ENCODE peak calls at places on chromosome 4, in four cellular contexts. J is dorsolateral prefrontal cortex, K is K562, X is heart left ventricle. I is an unnamed sample.
A peak's percentile ranks its signal among the peaks of the same experiment; 100 is the strongest.

GRCh38 chr4:14069871-14070270 is 442.3 kb upstream of the BOD1L1 start:
- DNase-seq in X (no peak), J (no peak), K (no peak), I (no peak)

GRCh38 chr4:180960758-180961401 is 1282.3 kb upstream of the TENM3 start:
- DNase-seq in J (no peak), X (no peak), K (no peak), I (no peak)

GRCh38 chr4:1939664-1940509 is 68.7 kb downstream of the NSD2 start:
- DNase-seq in K (no peak), X (no peak), J (no peak), I (no peak)

GRCh38 chr4:37780444-37781133 is 45.9 kb upstream of the PGM2 start:
- DNase-seq in K (no peak), J (no peak), X (peak; percentile 26), I (no peak)

GRCh38 chr4:1418494-1419285 is 12.4 kb upstream of the NKX1-1 start:
- DNase-seq in K (peak; percentile 42), J (peak; percentile 20), X (no peak), I (peak; percentile 26)

GRCh38 chr4:77787969-77788368 is 31.2 kb downstream of the CNOT6L start:
- DNase-seq in X (no peak), J (no peak), K (no peak), I (no peak)

GRCh38 chr4:118941149-118941548 is 52.5 kb downstream of the SYNPO2 start:
- DNase-seq in X (peak; percentile 39), J (no peak), K (no peak), I (no peak)

GRCh38 chr4:89100853-89101252 is 10.5 kb upstream of the TIGD2 start:
- DNase-seq in X (no peak), K (no peak), J (no peak), I (no peak)

GRCh38 chr4:877502-877901 is 51.6 kb upstream of the CPLX1 start:
- DNase-seq in J (no peak), K (no peak), X (no peak), I (no peak)

GRCh38 chr4:1746265-1746691 is 25.0 kb downstream of the TACC3 start:
- DNase-seq in X (peak; percentile 68), J (no peak), K (peak; percentile 83), I (peak; percentile 81)

GRCh38 chr4:1164040-1164439 is 8.3 kb downstream of the SPON2 start:
- DNase-seq in J (no peak), K (no peak), X (no peak), I (no peak)

GRCh38 chr4:14994242-14994641 is 8.0 kb upstream of the CPEB2 start:
- DNase-seq in J (no peak), K (no peak), X (no peak), I (no peak)

GRCh38 chr4:187069398-187069797 is 345.7 kb upstream of the FAT1 start:
- DNase-seq in X (no peak), K (no peak), J (no peak), I (no peak)

GRCh38 chr4:89319756-89320155 is 12.2 kb upstream of the GPRIN3 start:
- DNase-seq in X (no peak), J (no peak), K (no peak), I (no peak)

GRCh38 chr4:140012688-140013087 is 141.3 kb downstream of the MAML3 start:
- DNase-seq in J (no peak), K (peak; percentile 15), X (peak; percentile 64), I (peak; percentile 54)

GRCh38 chr4:70722199-70722791 is 531 bp downstream of the RUFY3 start:
- DNase-seq in X (no peak), J (no peak), K (peak; percentile 41), I (no peak)

GRCh38 chr4:87555751-87556619 is 26.8 kb upstream of the SPARCL1 start:
- DNase-seq in K (no peak), X (no peak), J (no peak), I (no peak)
- H3K27ac ChIP-seq in K (no peak overlapping the region), X (no peak overlapping the region), J (peak overlapping the region; percentile 6), I (no peak overlapping the region)

DNA sequence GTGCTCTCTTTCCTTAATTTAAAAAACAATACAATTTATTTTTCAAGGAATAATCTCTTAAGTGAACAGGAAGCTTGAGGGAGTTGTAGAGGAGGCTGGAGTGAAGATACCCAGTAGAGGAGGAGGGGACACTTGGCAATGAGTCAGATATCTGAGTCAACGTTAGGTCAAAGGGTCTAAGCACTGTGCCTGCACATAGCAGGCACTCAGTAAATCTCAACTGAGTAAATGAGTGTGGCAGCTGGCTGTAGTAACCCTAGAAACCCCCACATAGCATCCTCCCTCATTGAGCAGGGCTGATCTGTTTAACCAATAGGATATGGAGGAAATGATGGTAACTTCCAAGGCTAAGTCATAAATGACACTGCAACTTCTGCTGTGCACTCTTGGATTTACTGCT is 186.1 kb upstream of the FAM241A start:
- DNase-seq in K (no peak), X (no peak), J (no peak), I (no peak)
- H3K27ac ChIP-seq in K (no peak overlapping the region), X (no peak overlapping the region), J (no peak overlapping the region), I (no peak overlapping the region)

GRCh38 chr4:56757270-56757746 is 64.2 kb downstream of the SPINK2 start:
- DNase-seq in K (no peak), J (no peak), X (no peak), I (no peak)
- H3K27ac ChIP-seq in K (no peak overlapping the region), J (peak overlapping the region; percentile 29), X (no peak overlapping the region), I (peak overlapping the region; percentile 70)

GRCh38 chr4:151613290-151613689 is 147.5 kb downstream of the GATB start:
- DNase-seq in J (no peak), K (no peak), X (no peak), I (no peak)
- H3K27ac ChIP-seq in J (no peak overlapping the region), K (no peak overlapping the region), X (no peak overlapping the region), I (no peak overlapping the region)

GRCh38 chr4:169202878-169203277 is 67.9 kb downstream of the SH3RF1 start:
- DNase-seq in X (no peak), J (no peak), K (no peak), I (no peak)
- H3K27ac ChIP-seq in X (peak overlapping the region; percentile 57), J (peak overlapping the region; percentile 20), K (no peak overlapping the region), I (no peak overlapping the region)

GRCh38 chr4:115396034-115396433 is 282.6 kb upstream of the NDST4 start:
- DNase-seq in J (no peak), X (no peak), K (no peak), I (no peak)
- H3K27ac ChIP-seq in J (no peak overlapping the region), X (no peak overlapping the region), K (no peak overlapping the region), I (no peak overlapping the region)

DNA sequence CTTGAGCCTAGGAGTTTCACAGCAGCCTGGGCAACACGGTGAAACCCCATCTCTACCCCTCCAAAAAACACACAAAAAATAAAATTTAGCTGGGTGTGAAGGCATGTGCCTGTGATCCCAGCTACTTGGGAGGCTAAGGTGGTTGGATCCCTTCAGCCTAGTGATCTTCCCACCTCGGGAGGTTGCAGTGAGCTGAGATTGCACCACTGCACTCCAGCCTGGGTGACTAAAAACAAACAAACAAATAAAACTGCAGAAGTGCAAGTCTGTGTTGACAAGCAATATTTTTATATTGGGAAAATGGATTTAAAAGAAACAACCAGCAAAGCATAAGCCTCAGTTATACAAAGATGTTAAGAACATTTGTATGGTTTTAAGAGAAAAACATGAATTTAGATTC is 46.1 kb downstream of the IGFBP7 start:
- DNase-seq in J (no peak), X (no peak), K (no peak), I (no peak)
- H3K27ac ChIP-seq in J (no peak overlapping the region), X (peak overlapping the region; percentile 79), K (no peak overlapping the region), I (no peak overlapping the region)

I was measured in lower lobe of right lung.